ENCODE peak calls at places on chromosomes 3 and 15, in eight cellular contexts. H, N, G, X, L, C, I and M are unnamed samples.

GRCh38 chr3:70006089-70006488 is 6.6 kb downstream of the SAMMSON start:
- DNase-seq in H (no peak), N (no peak), G (peak; percentile 32), X (no peak), L (no peak), C (no peak), I (no peak), M (no peak)

GRCh38 chr3:46090161-46090591 is 62.9 kb upstream of the XCR1 start:
- DNase-seq in H (peak; percentile 63), N (no peak), G (no peak), X (no peak), L (no peak), C (no peak), I (no peak), M (no peak)

GRCh38 chr3:142724682-142725351 is 983 bp downstream of the TRPC1 start:
- DNase-seq in H (peak; percentile 50), N (peak; percentile 66), G (no peak), X (peak; percentile 36), L (peak; percentile 34), C (peak; percentile 23), I (no peak), M (no peak)

GRCh38 chr15:74200394-74200793 is 2.2 kb downstream of the STRA6 start:
- DNase-seq in H (peak; percentile 94), N (peak; percentile 85), G (peak; percentile 87), X (no peak), L (no peak), C (peak; percentile 83), I (no peak), M (no peak)

GRCh38 chr3:102060814-102061213 is 211.5 kb downstream of the NFKBIZ start:
- DNase-seq in H (peak; percentile 37), N (no peak), G (no peak), X (no peak), L (no peak), C (no peak), I (no peak), M (no peak)

GRCh38 chr3:104628185-104628789 is 738.4 kb upstream of the ALCAM start:
- DNase-seq in H (peak; percentile 82), N (no peak), G (peak; percentile 76), X (no peak), L (no peak), C (peak; percentile 79), I (peak; percentile 24), M (no peak)

GRCh38 chr15:64009798-64010241 is 36.5 kb downstream of the DAPK2 start:
- DNase-seq in H (peak; percentile 52), N (no peak), G (no peak), X (no peak), L (no peak), C (no peak), I (no peak), M (no peak)

GRCh38 chr15:29103825-29104565 is 165.6 kb downstream of the NSMCE3 start:
- DNase-seq in H (peak; percentile 80), N (no peak), G (peak; percentile 92), X (peak; percentile 75), L (peak; percentile 77), C (peak; percentile 84), I (peak; percentile 49), M (peak; percentile 13)

GRCh38 chr3:68088216-68088615 is 433.8 kb upstream of the SUCLG2 start:
- DNase-seq in H (no peak), N (no peak), G (no peak), X (no peak), L (no peak), C (no peak), I (no peak), M (no peak)

GRCh38 chr3:13244695-13245449 is 171.6 kb upstream of the IQSEC1 start:
- DNase-seq in H (no peak), N (no peak), G (no peak), X (no peak), L (no peak), C (no peak), I (no peak), M (no peak)

GRCh38 chr3:88307666-88308065 is 157.9 kb downstream of the C3orf38 start:
- DNase-seq in H (no peak), N (no peak), G (no peak), X (no peak), L (no peak), C (no peak), I (no peak), M (no peak)

GRCh38 chr15:40894689-40895308 is 549 bp downstream of the VPS18 start:
- DNase-seq in H (peak; percentile 80), N (no peak), G (peak; percentile 76), X (peak; percentile 21), L (peak; percentile 39), C (peak; percentile 78), I (peak; percentile 66), M (no peak)

GRCh38 chr3:61530355-61530754 is 31.0 kb upstream of the PTPRG start:
- DNase-seq in H (peak; percentile 64), N (no peak), G (peak; percentile 58), X (no peak), L (no peak), C (peak; percentile 64), I (no peak), M (no peak)

GRCh38 chr15:27017168-27017809 is 46.3 kb downstream of the GABRG3 start:
- DNase-seq in H (peak; percentile 37), N (no peak), G (peak; percentile 69), X (peak; percentile 22), L (no peak), C (peak; percentile 66), I (peak; percentile 47), M (no peak)

GRCh38 chr3:142934128-142934896 is 29.2 kb downstream of the PAQR9 start:
- DNase-seq in H (no peak), N (no peak), G (no peak), X (no peak), L (no peak), C (no peak), I (no peak), M (no peak)

GRCh38 chr3:158505117-158505516 is 65.9 kb upstream of the MLF1 start:
- DNase-seq in H (no peak), N (no peak), G (no peak), X (no peak), L (no peak), C (no peak), I (no peak), M (no peak)

GRCh38 chr3:26921054-26921453 is 298.5 kb downstream of the LRRC3B start:
- DNase-seq in H (no peak), N (no peak), G (no peak), X (no peak), L (no peak), C (no peak), I (no peak), M (no peak)

GRCh38 chr3:120093119-120093922 is 926 bp downstream of the GSK3B start:
- DNase-seq in H (peak; percentile 92), N (no peak), G (peak; percentile 94), X (peak; percentile 27), L (no peak), C (peak; percentile 92), I (peak; percentile 64), M (peak; percentile 12)

GRCh38 chr3:100615684-100616083 is 6.3 kb downstream of the ADGRG7 start:
- DNase-seq in H (peak; percentile 56), N (no peak), G (peak; percentile 72), X (no peak), L (no peak), C (peak; percentile 57), I (no peak), M (no peak)

GRCh38 chr3:147038456-147038855 is 367.9 kb downstream of the ZIC4 start:
- DNase-seq in H (peak; percentile 42), N (no peak), G (no peak), X (no peak), L (no peak), C (peak; percentile 1), I (no peak), M (peak; percentile 26)

GRCh38 chr3:94234177-94234788 is 171.4 kb downstream of the NSUN3 start:
- DNase-seq in H (peak; percentile 68), N (no peak), G (peak; percentile 56), X (no peak), L (no peak), C (peak; percentile 54), I (no peak), M (no peak)

GRCh38 chr3:130462089-130462488 is 54.9 kb upstream of the COL6A6 start:
- DNase-seq in H (no peak), N (no peak), G (no peak), X (no peak), L (no peak), C (no peak), I (no peak), M (no peak)

GRCh38 chr15:41562784-41563198 is 3.8 kb downstream of the TYRO3 start:
- DNase-seq in H (no peak), N (no peak), G (peak; percentile 75), X (no peak), L (no peak), C (peak; percentile 72), I (no peak), M (no peak)

GRCh38 chr3:156787926-156788663 is 38.1 kb upstream of the LEKR1 start:
- DNase-seq in H (peak; percentile 95), N (no peak), G (peak; percentile 88), X (no peak), L (no peak), C (peak; percentile 90), I (peak; percentile 79), M (peak; percentile 90)

GRCh38 chr3:193470710-193471109 is 84.0 kb downstream of the ATP13A4 start:
- DNase-seq in H (no peak), N (no peak), G (no peak), X (no peak), L (no peak), C (no peak), I (no peak), M (no peak)
- H3K4me3 ChIP-seq in H (no peak overlapping the region), N (no peak overlapping the region), G (no peak overlapping the region), X (no peak overlapping the region), L (no peak overlapping the region), C (no peak overlapping the region), I (no peak overlapping the region), M (no peak overlapping the region)

GRCh38 chr15:55518641-55519040 is 10.6 kb upstream of the DNAAF4 start:
- DNase-seq in H (no peak), N (no peak), G (no peak), X (no peak), L (no peak), C (no peak), I (no peak), M (no peak)
- TF ChIP-seq CTCF in H (peak; percentile 39), N (no peak), G (peak; percentile 23), X (no peak), L (no peak), C (peak; percentile 33), I (peak; percentile 40), M (no peak)

DNA sequence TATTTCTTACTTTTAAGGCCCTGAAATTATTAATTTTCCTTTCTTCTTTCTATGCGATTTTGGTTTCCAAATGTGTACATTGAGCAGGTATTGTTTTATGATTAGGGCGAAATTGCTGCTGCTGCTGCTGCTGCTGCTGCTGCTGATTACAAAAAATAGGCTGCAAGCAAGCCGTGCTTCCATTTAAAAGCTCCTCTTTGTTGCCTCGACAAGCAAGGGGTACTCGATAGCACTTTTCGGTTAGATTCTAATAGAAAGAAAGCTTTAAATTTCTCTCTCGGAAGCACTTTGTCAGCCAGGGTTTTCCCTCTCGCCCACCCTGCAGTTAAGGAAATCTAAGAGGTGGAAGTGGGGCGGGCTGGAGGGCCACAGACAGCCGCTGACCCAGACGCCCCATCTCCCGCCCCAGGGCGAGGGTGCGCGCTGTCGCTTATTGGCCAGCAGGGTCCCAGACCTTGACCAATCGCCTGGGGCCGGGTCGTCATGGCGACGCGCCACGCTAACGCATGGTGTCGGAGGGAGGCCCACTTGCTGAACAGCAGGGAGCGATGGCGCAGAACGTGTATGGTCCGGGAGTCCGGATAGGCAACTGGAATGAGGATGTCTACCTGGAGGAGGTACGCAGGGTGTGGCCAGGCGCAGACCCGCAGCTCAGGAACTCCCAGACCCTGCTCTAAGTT is at the start of gene CFAP161:
- DNase-seq in H (peak; percentile 66), N (no peak), G (peak; percentile 86), X (peak; percentile 86), L (peak; percentile 84), C (peak; percentile 73), I (peak; percentile 33), M (no peak)
- H3K4me3 ChIP-seq in H (peak within 1 kb of the TSS; percentile 32), N (peak within 1 kb of the TSS; percentile 13), G (peak within 1 kb of the TSS; percentile 22), X (peak within 1 kb of the TSS; percentile 59), L (peak within 1 kb of the TSS; percentile 19), C (peak within 1 kb of the TSS; percentile 49), I (peak within 1 kb of the TSS; percentile 60), M (peak within 1 kb of the TSS; percentile 36)

GRCh38 chr3:129040039-129040336 is 20.6 kb upstream of the GP9 start:
- DNase-seq in H (no peak), N (peak; percentile 20), G (no peak), X (no peak), L (no peak), C (no peak), I (no peak), M (no peak)
- TF ChIP-seq CTCF in H (no peak), N (no peak), G (no peak), X (no peak), L (no peak), C (no peak), I (peak; percentile 5), M (no peak)